ENCODE peak calls at places on chromosomes 11 and 22, in five cellular contexts. Q is thoracic aorta, H is fibroblast of lung, D is cardiac muscle cell, C is cardiac fibroblast. S is an unnamed sample.

GRCh38 chr11:14567064-14567651 is 47.0 kb upstream of the PSMA1 start:
- DNase-seq in Q (no peak), H (no peak), D (no peak), C (no peak), S (no peak)

GRCh38 chr11:112784323-112785073 is 176.7 kb upstream of the NCAM1 start:
- DNase-seq in Q (peak), H (peak), D (peak), C (peak), S (no peak)

GRCh38 chr11:107549253-107549953 is 16.1 kb downstream of the ALKBH8 start:
- DNase-seq in Q (no peak), H (no peak), D (peak), C (peak), S (no peak)

GRCh38 chr11:116948375-116948774 is 111.0 kb upstream of the APOA1 start:
- DNase-seq in Q (no peak), H (peak), D (peak), C (peak), S (no peak)

GRCh38 chr11:118283756-118284350 is 19.8 kb upstream of the MPZL2 start:
- DNase-seq in Q (no peak), H (no peak), D (no peak), C (no peak), S (no peak)

GRCh38 chr22:50270302-50271010 is at the start of gene MAPK11:
- DNase-seq in Q (no peak), H (peak), D (peak), C (peak), S (peak)

GRCh38 chr11:119318240-119319135 is 1.6 kb upstream of the MCAM start:
- DNase-seq in Q (no peak), H (peak), D (peak), C (peak), S (no peak)

GRCh38 chr11:129440028-129440630 is 64.5 kb downstream of the BARX2 start:
- DNase-seq in Q (no peak), H (peak), D (no peak), C (peak), S (no peak)

GRCh38 chr11:106999203-106999602 is 19.1 kb downstream of the GUCY1A2 start:
- DNase-seq in Q (no peak), H (peak), D (no peak), C (peak), S (no peak)

GRCh38 chr22:46612904-46613605 is 7.1 kb upstream of the GRAMD4 start:
- DNase-seq in Q (no peak), H (no peak), D (no peak), C (no peak), S (no peak)

GRCh38 chr11:78040691-78041379 is 17.8 kb upstream of the KCTD14 start:
- DNase-seq in Q (no peak), H (no peak), D (no peak), C (peak), S (no peak)

GRCh38 chr11:64765291-64765803 is 5.6 kb upstream of the PYGM start:
- DNase-seq in Q (no peak), H (no peak), D (no peak), C (no peak), S (peak)

GRCh38 chr11:66478823-66479740 is 1.2 kb upstream of the DPP3 start:
- DNase-seq in Q (no peak), H (peak), D (peak), C (peak), S (no peak)

GRCh38 chr11:66476841-66477251 is 3.4 kb upstream of the DPP3 start:
- DNase-seq in Q (no peak), H (no peak), D (no peak), C (no peak), S (peak)

GRCh38 chr11:66477256-66478201 is 2.7 kb upstream of the DPP3 start:
- DNase-seq in Q (no peak), H (no peak), D (no peak), C (no peak), S (no peak)

GRCh38 chr11:66479741-66480115 is 506 bp upstream of the DPP3 start:
- DNase-seq in Q (no peak), H (no peak), D (no peak), C (no peak), S (no peak)

DNA sequence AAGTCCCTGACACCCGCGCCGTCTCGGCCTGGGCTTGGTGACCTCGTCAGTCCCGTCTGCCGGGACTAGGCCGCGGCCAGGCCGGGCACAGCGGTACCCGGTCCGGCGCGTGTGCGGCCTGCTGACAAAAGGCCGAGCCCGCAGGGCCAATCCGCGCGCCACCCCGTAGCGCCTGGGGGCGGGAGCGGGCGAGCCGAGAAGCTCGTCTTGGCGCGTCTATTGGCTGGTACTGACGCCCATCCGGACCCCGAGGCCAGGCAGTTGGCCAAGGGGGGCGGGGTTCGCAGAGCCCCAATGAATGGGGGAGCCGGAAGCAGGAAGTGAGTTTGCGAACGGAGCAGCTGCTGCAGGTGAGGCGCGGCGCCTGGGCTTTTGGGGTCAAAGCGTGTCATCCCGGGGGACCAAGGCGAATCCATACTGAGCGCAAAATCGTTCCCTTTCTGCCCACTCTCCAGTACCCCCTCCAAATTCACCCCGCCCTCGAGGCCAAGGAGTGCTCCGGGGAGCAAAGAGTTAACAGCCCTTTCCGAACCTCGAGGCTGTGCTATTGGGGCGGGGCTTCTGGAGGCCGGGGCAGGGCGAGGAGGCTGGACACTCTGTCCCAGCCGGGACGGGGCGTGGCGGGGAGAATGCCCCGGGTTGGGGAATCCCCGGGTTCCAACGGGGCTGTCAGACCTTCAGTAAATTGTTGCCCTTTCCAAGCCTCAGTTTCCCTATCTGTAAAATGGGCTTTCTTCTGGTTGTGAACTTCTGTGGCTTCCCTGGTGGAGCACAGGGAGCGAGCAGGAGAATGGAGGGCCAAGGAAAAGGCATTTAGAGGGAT is at the start of gene DPP3:
- DNase-seq in Q (peak), H (peak), D (peak), C (peak), S (peak)
- TF ChIP-seq CTCF in Q (no peak), H (no peak), D (no peak), C (no peak), S (no peak)

GRCh38 chr22:39560127-39560526 is 10.4 kb upstream of the CACNA1I start:
- DNase-seq in Q (no peak), H (no peak), D (no peak), C (no peak), S (no peak)

GRCh38 chr22:39558950-39559349 is 11.6 kb upstream of the CACNA1I start:
- DNase-seq in Q (no peak), H (no peak), D (no peak), C (no peak), S (no peak)

GRCh38 chr22:39558254-39558727 is 12.3 kb upstream of the CACNA1I start:
- DNase-seq in Q (no peak), H (no peak), D (no peak), C (no peak), S (no peak)

GRCh38 chr22:39556970-39557811 is 13.4 kb upstream of the CACNA1I start:
- DNase-seq in Q (no peak), H (peak), D (peak), C (peak), S (peak)

DNA sequence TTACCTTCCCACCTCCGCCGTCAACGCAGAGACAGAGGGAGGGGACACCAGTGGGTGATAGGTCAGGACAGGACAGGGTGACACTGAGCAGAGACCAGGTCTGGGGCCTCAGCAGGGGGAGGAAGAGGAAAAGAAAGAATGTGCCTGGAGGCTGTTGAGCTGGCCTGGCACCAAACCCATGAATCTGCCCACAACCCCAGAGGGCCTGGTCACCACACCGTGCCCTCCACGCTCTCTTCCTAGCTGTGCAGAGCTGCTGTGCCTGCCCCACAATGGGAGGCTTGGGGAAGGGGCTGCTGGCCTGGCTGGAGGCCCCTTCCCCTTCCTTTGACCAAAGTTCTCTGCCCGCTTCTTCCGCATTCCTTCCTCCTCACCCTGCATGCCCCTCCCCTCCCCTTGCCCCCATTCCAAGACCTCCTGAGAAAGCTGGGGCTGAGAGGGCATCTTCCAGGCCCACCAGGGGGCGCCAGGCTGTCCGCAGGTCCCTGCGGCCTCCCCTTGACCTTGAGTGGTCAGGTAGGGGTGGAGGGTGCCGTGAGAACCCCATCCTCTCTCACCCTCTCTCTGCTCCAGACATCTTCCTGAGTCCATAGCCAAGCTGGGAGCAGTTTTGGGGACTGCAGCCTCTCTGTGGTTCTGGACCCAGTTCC is 11.0 kb upstream of the CACNA1I start:
- DNase-seq in Q (no peak), H (no peak), D (peak), C (no peak), S (peak)
- TF ChIP-seq CTCF in Q (no peak), H (peak), D (peak), C (peak), S (peak)

DNA sequence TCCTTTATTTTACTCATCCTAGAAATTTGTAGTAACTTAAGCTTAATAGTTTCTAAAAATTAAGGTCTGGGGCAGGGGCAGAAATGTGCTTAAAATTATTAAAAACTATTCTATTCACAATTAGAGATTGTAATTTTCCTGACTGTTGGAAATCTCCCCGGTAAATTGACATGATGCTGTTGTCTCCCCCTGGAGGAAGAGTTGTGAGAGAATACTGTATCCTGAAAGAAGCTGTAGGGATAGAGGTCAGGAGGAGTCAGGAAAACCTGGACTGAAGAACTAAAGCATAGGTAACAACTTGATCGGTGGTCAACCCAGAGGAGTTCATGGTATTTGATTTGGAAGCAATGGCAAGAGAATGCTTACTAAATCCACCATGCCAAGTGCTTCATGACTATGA is 16.2 kb upstream of the ESAM start:
- DNase-seq in Q (no peak), H (no peak), D (no peak), C (no peak), S (no peak)
- TF ChIP-seq CTCF in Q (no peak), H (no peak), D (peak), C (peak), S (peak)

GRCh38 chr11:69837791-69838190 is 18.6 kb upstream of the FGF3 start:
- DNase-seq in Q (no peak), H (no peak), D (no peak), C (no peak), S (no peak)
- TF ChIP-seq CTCF in Q (no peak), H (no peak), D (no peak), C (no peak), S (no peak)

DNA sequence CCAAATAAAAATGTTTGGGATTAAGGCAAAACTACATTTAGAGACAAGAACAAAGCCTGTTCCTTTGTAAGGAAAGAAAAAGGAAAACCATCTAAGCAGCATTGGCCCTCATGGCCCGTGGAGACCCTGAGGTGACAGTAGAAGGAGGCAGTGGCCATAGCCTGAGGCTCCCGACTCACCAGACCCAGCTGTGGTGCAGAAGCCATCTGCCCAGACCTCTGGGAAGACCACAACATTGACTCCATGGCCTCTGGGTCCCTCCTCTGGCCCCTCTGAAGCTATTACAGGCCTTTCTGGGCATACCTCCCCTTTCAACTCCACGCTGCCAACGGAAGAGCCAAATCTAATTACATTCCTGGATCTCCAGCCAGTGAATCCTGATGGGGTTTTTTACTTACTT is 6.4 kb downstream of the PRAME start:
- DNase-seq in Q (no peak), H (no peak), D (peak), C (no peak), S (peak)
- TF ChIP-seq CTCF in Q (no peak), H (no peak), D (peak), C (no peak), S (no peak)

GRCh38 chr11:110571286-110571685 is 141.0 kb downstream of the ARHGAP20 start:
- DNase-seq in Q (no peak), H (no peak), D (no peak), C (no peak), S (no peak)

GRCh38 chr11:110573411-110573810 is 138.8 kb downstream of the ARHGAP20 start:
- DNase-seq in Q (no peak), H (no peak), D (no peak), C (no peak), S (no peak)
- TF ChIP-seq CTCF in Q (no peak), H (no peak), D (no peak), C (no peak), S (no peak)

GRCh38 chr11:101326141-101326540 is 196.5 kb upstream of the PGR start:
- DNase-seq in Q (no peak), H (no peak), D (no peak), C (no peak), S (no peak)

GRCh38 chr11:101323997-101324396 is 194.4 kb upstream of the PGR start:
- DNase-seq in Q (no peak), H (no peak), D (peak), C (no peak), S (no peak)

DNA sequence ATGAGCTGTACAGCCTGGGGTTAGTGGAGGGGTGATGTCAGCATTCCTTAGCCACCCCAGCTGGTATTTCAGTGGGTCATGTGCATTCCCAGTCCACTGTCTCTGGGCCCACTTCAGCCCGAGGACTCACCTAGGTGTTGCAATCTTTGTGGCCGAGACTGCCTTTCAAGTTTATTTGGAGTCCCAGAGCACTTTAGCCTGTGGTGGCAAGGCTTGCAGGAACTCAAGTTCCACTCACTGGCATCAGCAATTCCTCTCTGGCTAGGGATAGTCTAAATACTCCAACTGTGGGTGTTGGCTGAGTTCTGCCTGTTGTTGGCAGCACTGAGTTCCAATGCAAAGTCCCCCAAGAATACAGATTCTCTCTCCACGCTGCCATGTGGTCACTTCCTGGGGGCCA is 191.6 kb upstream of the PGR start:
- DNase-seq in Q (no peak), H (no peak), D (no peak), C (no peak), S (no peak)
- TF ChIP-seq CTCF in Q (no peak), H (no peak), D (no peak), C (no peak), S (no peak)

S was measured in glutamatergic neuron.